ENCODE peak calls at places on chromosomes 7 and 10, in six cellular contexts. N is GM23338, I is MM.1S, D is PC-3, S is SK-N-SH, Z is neural progenitor cell. B is an unnamed sample. For H3K79me2 and H3F3A, the result is how much of the 10 kb centered on the place peaks cover.

GRCh38 chr7:28957822-28958234 is 302 bp downstream of the TRIL start:
- DNase-seq in N (peak), I (no peak), D (no peak), S (peak), Z (peak), B (peak)

GRCh38 chr7:29194594-29195417 is at the start of gene CHN2:
- DNase-seq in N (peak), I (peak), D (peak), S (peak), Z (peak), B (peak)

GRCh38 chr7:22935269-22935668 is 78.7 kb downstream of the HYCC1 start:
- DNase-seq in N (no peak), I (no peak), D (no peak), S (no peak), Z (peak), B (peak)

GRCh38 chr7:70698219-70698832 is 433.6 kb upstream of the GALNT17 start:
- DNase-seq in N (peak), I (peak), D (peak), S (peak), Z (peak), B (peak)

GRCh38 chr7:102073931-102074880 is 212.5 kb upstream of the SH2B2 start:
- DNase-seq in N (no peak), I (no peak), D (no peak), S (no peak), Z (no peak), B (no peak)

GRCh38 chr7:74512762-74513161 is 59.1 kb downstream of the GTF2IRD1 start:
- DNase-seq in N (no peak), I (no peak), D (no peak), S (no peak), Z (no peak), B (no peak)

GRCh38 chr10:120732643-120733313 is 118.4 kb upstream of the WDR11 start:
- DNase-seq in N (no peak), I (no peak), D (peak), S (no peak), Z (peak), B (no peak)

GRCh38 chr7:63040966-63041610 is 957.6 kb upstream of the ZNF722 start:
- DNase-seq in N (no peak), I (no peak), D (no peak), S (no peak), Z (no peak), B (no peak)

GRCh38 chr10:29949411-29950011 is 109.9 kb downstream of the JCAD start:
- DNase-seq in N (no peak), I (peak), D (peak), S (no peak), Z (no peak), B (peak)

GRCh38 chr7:113796557-113796956 is 122.3 kb downstream of the PPP1R3A start:
- DNase-seq in N (peak), I (no peak), D (no peak), S (no peak), Z (no peak), B (peak)

GRCh38 chr10:72694476-72695369 is 2.8 kb downstream of the MCU start:
- DNase-seq in N (no peak), I (peak), D (peak), S (peak), Z (peak), B (peak)

GRCh38 chr10:116769791-116770190 is 27.4 kb upstream of the HSPA12A start:
- DNase-seq in N (no peak), I (no peak), D (no peak), S (no peak), Z (no peak), B (peak)

GRCh38 chr10:121296856-121297255 is 301.4 kb downstream of the FGFR2 start:
- DNase-seq in N (no peak), I (no peak), D (no peak), S (no peak), Z (no peak), B (no peak)

GRCh38 chr7:96236198-96237039 is 85.5 kb downstream of the SLC25A13 start:
- DNase-seq in N (no peak), I (no peak), D (peak), S (peak), Z (no peak), B (peak)

GRCh38 chr7:124720195-124720594 is 45.4 kb downstream of the GPR37 start:
- DNase-seq in N (no peak), I (no peak), D (peak), S (no peak), Z (no peak), B (no peak)

GRCh38 chr7:23055582-23056178 is 41.8 kb upstream of the HYCC1 start:
- DNase-seq in N (peak), I (peak), D (peak), S (peak), Z (peak), B (peak)

GRCh38 chr10:116163308-116163707 is 109.7 kb downstream of the GFRA1 start:
- DNase-seq in N (no peak), I (no peak), D (no peak), S (no peak), Z (no peak), B (no peak)

GRCh38 chr7:3880221-3880935 is 579.3 kb downstream of the SDK1 start:
- DNase-seq in N (peak), I (no peak), D (no peak), S (peak), Z (no peak), B (no peak)

GRCh38 chr7:91880413-91881241 is at the start of gene MTERF1:
- DNase-seq in N (peak), I (peak), D (peak), S (peak), Z (peak), B (peak)

GRCh38 chr10:87544750-87545149 is 40.1 kb downstream of the MINPP1 start:
- DNase-seq in N (no peak), I (no peak), D (no peak), S (no peak), Z (no peak), B (peak)

GRCh38 chr10:132526676-132527075 is 10.9 kb upstream of the INPP5A start:
- DNase-seq in N (no peak), I (no peak), D (no peak), S (no peak), Z (no peak), B (peak)

GRCh38 chr7:114789942-114790341 is 132.0 kb upstream of the MDFIC start:
- DNase-seq in N (no peak), I (no peak), D (peak), S (no peak), Z (no peak), B (peak)

GRCh38 chr10:133362846-133363245 is 5.0 kb upstream of the FUOM start:
- DNase-seq in N (no peak), I (no peak), D (no peak), S (no peak), Z (no peak), B (no peak)

GRCh38 chr10:1684991-1685390 is 52.3 kb downstream of the ADARB2 start:
- DNase-seq in N (no peak), I (no peak), D (no peak), S (no peak), Z (no peak), B (no peak)

GRCh38 chr7:129804301-129805085 is 148.3 kb downstream of the UBE2H start:
- DNase-seq in N (no peak), I (no peak), D (no peak), S (peak), Z (no peak), B (no peak)

GRCh38 chr10:125605167-125605566 is 77.8 kb downstream of the TEX36 start:
- DNase-seq in N (no peak), I (no peak), D (no peak), S (no peak), Z (no peak), B (peak)

GRCh38 chr7:101420436-101420835 is 57.8 kb downstream of the COL26A1 start:
- DNase-seq in N (peak), I (no peak), D (peak), S (peak), Z (peak), B (no peak)

DNA sequence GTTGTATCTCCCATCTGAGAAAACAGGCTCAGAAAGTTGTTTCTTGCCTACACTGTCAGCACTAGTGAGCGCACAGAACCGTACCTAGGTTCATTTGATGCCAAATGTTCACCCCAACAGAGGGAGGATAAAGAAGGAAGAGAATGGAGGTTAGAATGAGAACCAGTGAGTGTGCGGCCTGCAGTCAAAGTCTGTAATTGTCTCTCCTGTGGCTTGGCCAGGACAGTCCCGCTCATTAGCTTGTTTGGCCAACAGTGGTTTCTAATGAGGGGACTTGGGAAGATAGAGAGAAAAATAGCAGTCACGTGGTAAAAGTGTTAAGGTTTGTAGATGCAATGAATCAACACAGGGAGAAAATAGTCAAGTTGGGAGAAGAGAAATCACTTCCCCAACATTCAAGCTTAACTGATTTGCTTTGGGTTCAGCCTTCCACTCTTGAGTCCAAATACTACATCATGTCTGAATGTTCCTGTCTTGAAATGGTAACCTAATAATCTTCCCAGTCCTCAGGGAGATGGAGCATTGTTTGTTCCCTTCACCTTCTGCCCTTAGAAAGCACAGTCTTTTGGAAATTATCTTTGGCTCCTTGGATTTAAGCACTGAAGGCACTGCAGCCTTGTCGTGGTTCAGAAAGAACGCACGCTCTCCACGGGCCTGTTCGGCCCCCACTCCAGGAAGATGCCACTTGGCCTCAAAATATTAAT is 360.4 kb upstream of the ZNF32 start:
- DNase-seq in N (no peak), I (peak), D (no peak), S (no peak), Z (no peak), B (no peak)
- H2AFZ ChIP-seq in N (peak), I (no peak), D (no peak), S (no peak), Z (no peak), B (no peak)

GRCh38 chr10:118725784-118726507 is 28.8 kb downstream of the CACUL1 start:
- DNase-seq in N (no peak), I (no peak), D (peak), S (peak), Z (no peak), B (peak)

GRCh38 chr10:118729641-118730258 is 25.0 kb downstream of the CACUL1 start:
- DNase-seq in N (no peak), I (no peak), D (no peak), S (no peak), Z (no peak), B (peak)

GRCh38 chr10:118732253-118733194 is 22.2 kb downstream of the CACUL1 start:
- DNase-seq in N (no peak), I (no peak), D (no peak), S (no peak), Z (no peak), B (no peak)

GRCh38 chr10:118730699-118731456 is 23.9 kb downstream of the CACUL1 start:
- DNase-seq in N (no peak), I (no peak), D (peak), S (no peak), Z (no peak), B (no peak)

DNA sequence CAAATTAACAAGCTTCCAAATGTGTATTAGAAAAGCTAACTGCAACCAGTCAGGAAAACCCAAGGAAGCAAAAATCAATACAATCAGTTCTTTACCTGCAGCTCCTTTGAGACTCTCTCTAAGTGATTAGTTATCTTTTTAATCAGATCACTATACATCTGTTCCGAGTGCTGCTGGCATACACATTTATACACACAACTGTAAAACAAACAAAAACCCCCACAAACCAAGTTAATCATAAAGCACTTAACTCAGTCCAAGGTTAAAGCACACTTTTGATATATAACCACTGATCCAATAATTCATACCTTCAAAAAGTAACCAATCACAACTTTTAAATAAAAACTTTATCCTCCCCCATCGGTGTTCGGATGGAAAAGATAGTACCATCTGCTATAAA is 25.6 kb downstream of the CACUL1 start:
- DNase-seq in N (no peak), I (no peak), D (no peak), S (no peak), Z (no peak), B (no peak)
- H3K79me2 ChIP-seq in N (half or more), I (under half), D (under half), S (half or more), Z (half or more), B (half or more)

GRCh38 chr7:104982773-104983619 is 31.0 kb upstream of the KMT2E start:
- DNase-seq in N (no peak), I (peak), D (no peak), S (no peak), Z (no peak), B (no peak)

GRCh38 chr7:104980969-104981670 is 32.9 kb upstream of the KMT2E start:
- DNase-seq in N (peak), I (peak), D (peak), S (peak), Z (peak), B (peak)

GRCh38 chr7:104982308-104982755 is 31.7 kb upstream of the KMT2E start:
- DNase-seq in N (no peak), I (peak), D (no peak), S (no peak), Z (no peak), B (peak)

GRCh38 chr7:104980440-104980839 is 33.6 kb upstream of the KMT2E start:
- DNase-seq in N (no peak), I (no peak), D (peak), S (no peak), Z (no peak), B (peak)

DNA sequence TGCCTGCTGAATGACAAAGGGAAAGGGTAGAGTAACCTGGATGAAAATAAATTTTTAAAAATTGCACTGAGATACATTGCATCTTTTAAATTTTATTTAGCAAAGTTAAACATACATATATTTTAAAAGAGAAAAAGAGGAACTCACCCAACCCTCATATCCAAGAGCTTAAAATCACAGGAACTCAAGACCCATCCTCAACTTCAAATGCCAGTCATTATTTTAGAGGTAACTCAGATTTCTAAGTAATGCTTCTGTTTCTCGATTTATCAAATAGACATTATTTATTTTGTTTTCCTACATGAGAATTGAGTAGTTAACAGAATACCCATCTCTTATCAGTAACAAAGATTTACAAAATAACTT is 32.4 kb upstream of the KMT2E start:
- DNase-seq in N (no peak), I (no peak), D (no peak), S (no peak), Z (no peak), B (no peak)
- H3F3A ChIP-seq in N (under half), I (half or more), D (under half), S (half or more), Z (half or more), B (half or more)

GRCh38 chr7:156401617-156402016 is 239.0 kb upstream of the RNF32 start:
- DNase-seq in N (no peak), I (no peak), D (no peak), S (no peak), Z (no peak), B (no peak)
- H2AFZ ChIP-seq in N (no peak), I (peak), D (no peak), S (no peak), Z (no peak), B (no peak)

DNA sequence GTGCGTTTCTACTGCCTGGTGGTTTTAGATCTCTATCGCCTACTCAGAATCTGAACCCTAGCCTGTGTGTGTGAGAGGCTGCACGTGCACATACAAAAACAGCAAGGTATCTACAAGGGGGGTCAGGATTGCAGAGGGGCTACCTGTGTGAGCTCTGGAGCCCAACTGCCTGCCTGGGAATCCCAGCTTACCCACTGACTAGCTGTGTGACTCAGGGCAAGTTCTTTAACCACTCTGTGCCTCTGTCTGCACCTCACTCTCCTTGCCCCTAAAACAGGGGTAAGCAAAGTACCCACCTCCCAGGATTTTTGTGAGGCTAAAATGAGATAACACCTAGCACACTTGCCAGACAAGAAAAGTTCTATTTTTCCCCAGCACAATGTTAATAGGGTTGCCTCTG is 32.5 kb downstream of the DLG5 start:
- DNase-seq in N (no peak), I (no peak), D (no peak), S (no peak), Z (no peak), B (no peak)
- H3K79me2 ChIP-seq in N (half or more), I (under half), D (half or more), S (half or more), Z (half or more), B (half or more)